ENCODE peak calls at places on chromosome 4, in ten cellular contexts. One of them, this sample, is unnamed.

GRCh38 chr4:26826721-26827120 is 33.9 kb upstream of the STIM2 start:
- DNase-seq in A549: peak
- DNase-seq in stomach: peak
- DNase-seq in ovary: peak
- DNase-seq in GM12878: peak
- DNase-seq in HepG2: no peak
- DNase-seq in suprapubic skin: no peak
- DNase-seq in K562: no peak
- DNase-seq in transverse colon: peak
- DNase-seq in SK-N-SH: no peak
- DNase-seq in this sample: no peak

GRCh38 chr4:139735381-139736256 is 70.0 kb downstream of the MGST2 start:
- DNase-seq in A549: no peak
- DNase-seq in stomach: no peak
- DNase-seq in ovary: peak
- DNase-seq in GM12878: no peak
- DNase-seq in HepG2: no peak
- DNase-seq in suprapubic skin: peak
- DNase-seq in K562: no peak
- DNase-seq in transverse colon: no peak
- DNase-seq in SK-N-SH: peak
- DNase-seq in this sample: no peak

GRCh38 chr4:16250665-16251365 is 24.5 kb upstream of the TAPT1 start:
- DNase-seq in A549: peak
- DNase-seq in stomach: no peak
- DNase-seq in ovary: no peak
- DNase-seq in GM12878: no peak
- DNase-seq in HepG2: peak
- DNase-seq in suprapubic skin: no peak
- DNase-seq in K562: no peak
- DNase-seq in transverse colon: no peak
- DNase-seq in SK-N-SH: no peak
- DNase-seq in this sample: no peak

GRCh38 chr4:26503427-26503826 is 13.1 kb upstream of the CCKAR start:
- DNase-seq in A549: no peak
- DNase-seq in stomach: no peak
- DNase-seq in ovary: no peak
- DNase-seq in GM12878: no peak
- DNase-seq in HepG2: no peak
- DNase-seq in suprapubic skin: no peak
- DNase-seq in K562: no peak
- DNase-seq in transverse colon: no peak
- DNase-seq in SK-N-SH: no peak
- DNase-seq in this sample: no peak

GRCh38 chr4:173076903-173077629 is 91.5 kb upstream of the GALNT7 start:
- DNase-seq in A549: no peak
- DNase-seq in stomach: no peak
- DNase-seq in ovary: no peak
- DNase-seq in GM12878: no peak
- DNase-seq in HepG2: no peak
- DNase-seq in suprapubic skin: no peak
- DNase-seq in K562: no peak
- DNase-seq in transverse colon: no peak
- DNase-seq in SK-N-SH: no peak
- DNase-seq in this sample: no peak

GRCh38 chr4:89193828-89194227 is 82.5 kb downstream of the TIGD2 start:
- DNase-seq in A549: no peak
- DNase-seq in stomach: no peak
- DNase-seq in ovary: no peak
- DNase-seq in GM12878: no peak
- DNase-seq in HepG2: no peak
- DNase-seq in suprapubic skin: no peak
- DNase-seq in K562: no peak
- DNase-seq in transverse colon: no peak
- DNase-seq in SK-N-SH: no peak
- DNase-seq in this sample: no peak

GRCh38 chr4:15436515-15436914 is 8.7 kb downstream of the C1QTNF7 start:
- DNase-seq in A549: no peak
- DNase-seq in stomach: no peak
- DNase-seq in ovary: peak
- DNase-seq in GM12878: no peak
- DNase-seq in HepG2: no peak
- DNase-seq in suprapubic skin: no peak
- DNase-seq in K562: no peak
- DNase-seq in transverse colon: no peak
- DNase-seq in SK-N-SH: peak
- DNase-seq in this sample: peak

GRCh38 chr4:104743141-104743748 is 248.6 kb upstream of the CXXC4 start:
- DNase-seq in A549: no peak
- DNase-seq in stomach: no peak
- DNase-seq in ovary: no peak
- DNase-seq in GM12878: peak
- DNase-seq in HepG2: no peak
- DNase-seq in suprapubic skin: no peak
- DNase-seq in K562: no peak
- DNase-seq in transverse colon: no peak
- DNase-seq in SK-N-SH: no peak
- DNase-seq in this sample: no peak

GRCh38 chr4:85407546-85407945 is 67.4 kb upstream of the ARHGAP24 start:
- DNase-seq in A549: no peak
- DNase-seq in stomach: no peak
- DNase-seq in ovary: no peak
- DNase-seq in GM12878: no peak
- DNase-seq in HepG2: no peak
- DNase-seq in suprapubic skin: no peak
- DNase-seq in K562: no peak
- DNase-seq in transverse colon: no peak
- DNase-seq in SK-N-SH: no peak
- DNase-seq in this sample: no peak

GRCh38 chr4:184536881-184537248 is 62.5 kb upstream of the IRF2 start:
- DNase-seq in A549: no peak
- DNase-seq in stomach: no peak
- DNase-seq in ovary: no peak
- DNase-seq in GM12878: no peak
- DNase-seq in HepG2: no peak
- DNase-seq in suprapubic skin: no peak
- DNase-seq in K562: peak
- DNase-seq in transverse colon: no peak
- DNase-seq in SK-N-SH: no peak
- DNase-seq in this sample: no peak

GRCh38 chr4:156154978-156155377 is 201.3 kb upstream of the CTSO start:
- DNase-seq in A549: no peak
- DNase-seq in stomach: no peak
- DNase-seq in ovary: no peak
- DNase-seq in GM12878: no peak
- DNase-seq in HepG2: no peak
- DNase-seq in suprapubic skin: no peak
- DNase-seq in K562: no peak
- DNase-seq in transverse colon: no peak
- DNase-seq in SK-N-SH: no peak
- DNase-seq in this sample: no peak

GRCh38 chr4:81257841-81258240 is 42.8 kb upstream of the PRKG2 start:
- DNase-seq in A549: no peak
- DNase-seq in stomach: no peak
- DNase-seq in ovary: no peak
- DNase-seq in GM12878: no peak
- DNase-seq in HepG2: no peak
- DNase-seq in suprapubic skin: no peak
- DNase-seq in K562: no peak
- DNase-seq in transverse colon: no peak
- DNase-seq in SK-N-SH: no peak
- DNase-seq in this sample: no peak

GRCh38 chr4:81259151-81259550 is 44.1 kb upstream of the PRKG2 start:
- DNase-seq in A549: no peak
- DNase-seq in stomach: no peak
- DNase-seq in ovary: no peak
- DNase-seq in GM12878: no peak
- DNase-seq in HepG2: no peak
- DNase-seq in suprapubic skin: no peak
- DNase-seq in K562: no peak
- DNase-seq in transverse colon: no peak
- DNase-seq in SK-N-SH: no peak
- DNase-seq in this sample: no peak

GRCh38 chr4:81257021-81257420 is 42.0 kb upstream of the PRKG2 start:
- DNase-seq in A549: no peak
- DNase-seq in stomach: no peak
- DNase-seq in ovary: no peak
- DNase-seq in GM12878: no peak
- DNase-seq in HepG2: no peak
- DNase-seq in suprapubic skin: no peak
- DNase-seq in K562: no peak
- DNase-seq in transverse colon: no peak
- DNase-seq in SK-N-SH: no peak
- DNase-seq in this sample: no peak

GRCh38 chr4:81256059-81256635 is 41.1 kb upstream of the PRKG2 start:
- DNase-seq in A549: no peak
- DNase-seq in stomach: no peak
- DNase-seq in ovary: no peak
- DNase-seq in GM12878: no peak
- DNase-seq in HepG2: no peak
- DNase-seq in suprapubic skin: no peak
- DNase-seq in K562: no peak
- DNase-seq in transverse colon: no peak
- DNase-seq in SK-N-SH: no peak
- DNase-seq in this sample: no peak

GRCh38 chr4:81260443-81261102 is 45.6 kb upstream of the PRKG2 start:
- DNase-seq in A549: no peak
- DNase-seq in stomach: no peak
- DNase-seq in ovary: no peak
- DNase-seq in GM12878: no peak
- DNase-seq in HepG2: no peak
- DNase-seq in suprapubic skin: no peak
- DNase-seq in K562: peak
- DNase-seq in transverse colon: no peak
- DNase-seq in SK-N-SH: peak
- DNase-seq in this sample: no peak
- TF ChIP-seq CTCF in A549: peak
- TF ChIP-seq CTCF in stomach: no peak
- TF ChIP-seq CTCF in ovary: no peak
- TF ChIP-seq CTCF in GM12878: peak
- TF ChIP-seq CTCF in HepG2: no peak
- TF ChIP-seq CTCF in suprapubic skin: no peak
- TF ChIP-seq CTCF in K562: peak
- TF ChIP-seq CTCF in transverse colon: peak
- TF ChIP-seq CTCF in SK-N-SH: peak
- TF ChIP-seq CTCF in this sample: no peak

GRCh38 chr4:166174717-166175510 is 301.9 kb downstream of the TLL1 start:
- DNase-seq in A549: peak
- DNase-seq in stomach: no peak
- DNase-seq in ovary: no peak
- DNase-seq in GM12878: no peak
- DNase-seq in HepG2: no peak
- DNase-seq in suprapubic skin: no peak
- DNase-seq in K562: no peak
- DNase-seq in transverse colon: no peak
- DNase-seq in SK-N-SH: no peak
- DNase-seq in this sample: no peak
- TF ChIP-seq EP300 in A549: no peak
- TF ChIP-seq EP300 in stomach: no peak
- TF ChIP-seq EP300 in ovary: no peak
- TF ChIP-seq EP300 in GM12878: no peak
- TF ChIP-seq EP300 in HepG2: no peak
- TF ChIP-seq EP300 in suprapubic skin: no peak
- TF ChIP-seq EP300 in K562: no peak
- TF ChIP-seq EP300 in transverse colon: no peak
- TF ChIP-seq EP300 in SK-N-SH: no peak
- TF ChIP-seq EP300 in this sample: no peak

GRCh38 chr4:120049732-120050494 is 16.7 kb downstream of the MAD2L1 start:
- DNase-seq in A549: peak
- DNase-seq in stomach: peak
- DNase-seq in ovary: peak
- DNase-seq in GM12878: peak
- DNase-seq in HepG2: peak
- DNase-seq in suprapubic skin: peak
- DNase-seq in K562: peak
- DNase-seq in transverse colon: peak
- DNase-seq in SK-N-SH: peak
- DNase-seq in this sample: peak
- H3K4me3 ChIP-seq in A549: no peak
- H3K4me3 ChIP-seq in stomach: no peak
- H3K4me3 ChIP-seq in ovary: peak
- H3K4me3 ChIP-seq in GM12878: no peak
- H3K4me3 ChIP-seq in HepG2: no peak
- H3K4me3 ChIP-seq in suprapubic skin: peak
- H3K4me3 ChIP-seq in K562: no peak
- H3K4me3 ChIP-seq in transverse colon: no peak
- H3K4me3 ChIP-seq in SK-N-SH: peak
- H3K4me3 ChIP-seq in this sample: peak

DNA sequence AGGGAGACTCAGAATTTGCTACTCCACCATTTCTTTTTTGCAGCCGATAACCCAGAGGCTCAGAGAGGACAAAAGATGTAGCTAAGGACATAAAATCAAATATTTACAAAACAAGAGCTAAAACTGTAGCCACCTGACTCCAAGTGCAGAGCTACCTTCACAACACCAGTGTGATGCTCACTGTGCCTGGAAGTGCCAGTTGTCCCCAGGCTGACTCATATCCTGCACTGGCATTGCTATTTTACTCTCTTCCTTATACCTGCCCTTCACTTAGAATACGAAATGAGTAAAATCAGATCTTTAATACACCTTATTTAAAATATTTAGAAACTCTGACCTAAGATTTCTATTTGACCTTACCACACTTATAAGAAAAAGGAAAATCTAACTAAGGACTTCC is 39.5 kb downstream of the SLC7A11 start:
- DNase-seq in A549: peak
- DNase-seq in stomach: no peak
- DNase-seq in ovary: no peak
- DNase-seq in GM12878: no peak
- DNase-seq in HepG2: no peak
- DNase-seq in suprapubic skin: no peak
- DNase-seq in K562: no peak
- DNase-seq in transverse colon: no peak
- DNase-seq in SK-N-SH: no peak
- DNase-seq in this sample: no peak
- TF ChIP-seq CTCF in A549: no peak
- TF ChIP-seq CTCF in stomach: no peak
- TF ChIP-seq CTCF in ovary: no peak
- TF ChIP-seq CTCF in GM12878: no peak
- TF ChIP-seq CTCF in HepG2: no peak
- TF ChIP-seq CTCF in suprapubic skin: no peak
- TF ChIP-seq CTCF in K562: no peak
- TF ChIP-seq CTCF in transverse colon: no peak
- TF ChIP-seq CTCF in SK-N-SH: no peak
- TF ChIP-seq CTCF in this sample: no peak

This sample was measured in tibial nerve.